ENCODE peak calls at places on chromosomes 6 and 20, in eight cellular contexts. One of them, this sample, is unnamed.

GRCh38 chr6:6960571-6961251 is 147.1 kb upstream of the RREB1 start:
- DNase-seq in AG04449: no peak
- DNase-seq in fibroblast of lung: no peak
- DNase-seq in lower lobe of right lung: no peak
- DNase-seq in body of pancreas: no peak
- DNase-seq in cardiac muscle cell: no peak
- DNase-seq in psoas muscle: no peak
- DNase-seq in Karpas-422: no peak
- DNase-seq in this sample: no peak

GRCh38 chr6:125802943-125803377 is 12.2 kb downstream of the NCOA7 start:
- DNase-seq in AG04449: no peak
- DNase-seq in fibroblast of lung: peak
- DNase-seq in lower lobe of right lung: no peak
- DNase-seq in body of pancreas: no peak
- DNase-seq in cardiac muscle cell: peak
- DNase-seq in psoas muscle: no peak
- DNase-seq in Karpas-422: no peak
- DNase-seq in this sample: no peak

GRCh38 chr6:28862077-28862476 is 61.7 kb downstream of the TRIM27 start:
- DNase-seq in AG04449: no peak
- DNase-seq in fibroblast of lung: no peak
- DNase-seq in lower lobe of right lung: no peak
- DNase-seq in body of pancreas: no peak
- DNase-seq in cardiac muscle cell: no peak
- DNase-seq in psoas muscle: no peak
- DNase-seq in Karpas-422: no peak
- DNase-seq in this sample: no peak

GRCh38 chr6:155466546-155466945 is 10.9 kb upstream of the NOX3 start:
- DNase-seq in AG04449: no peak
- DNase-seq in fibroblast of lung: no peak
- DNase-seq in lower lobe of right lung: no peak
- DNase-seq in body of pancreas: no peak
- DNase-seq in cardiac muscle cell: no peak
- DNase-seq in psoas muscle: no peak
- DNase-seq in Karpas-422: no peak
- DNase-seq in this sample: peak

GRCh38 chr6:30689022-30689865 is 1.5 kb downstream of the NRM start:
- DNase-seq in AG04449: no peak
- DNase-seq in fibroblast of lung: no peak
- DNase-seq in lower lobe of right lung: peak
- DNase-seq in body of pancreas: no peak
- DNase-seq in cardiac muscle cell: no peak
- DNase-seq in psoas muscle: no peak
- DNase-seq in Karpas-422: peak
- DNase-seq in this sample: no peak

GRCh38 chr20:63967330-63968135 is 2.2 kb downstream of the ZNF512B start:
- DNase-seq in AG04449: no peak
- DNase-seq in fibroblast of lung: no peak
- DNase-seq in lower lobe of right lung: peak
- DNase-seq in body of pancreas: no peak
- DNase-seq in cardiac muscle cell: no peak
- DNase-seq in psoas muscle: peak
- DNase-seq in Karpas-422: no peak
- DNase-seq in this sample: no peak

GRCh38 chr6:170056329-170056728 is 234.5 kb downstream of the DLL1 start:
- DNase-seq in AG04449: no peak
- DNase-seq in fibroblast of lung: no peak
- DNase-seq in lower lobe of right lung: no peak
- DNase-seq in body of pancreas: no peak
- DNase-seq in cardiac muscle cell: no peak
- DNase-seq in psoas muscle: no peak
- DNase-seq in Karpas-422: no peak
- DNase-seq in this sample: no peak

GRCh38 chr20:62338294-62338620 is 28.9 kb downstream of the LAMA5 start:
- DNase-seq in AG04449: no peak
- DNase-seq in fibroblast of lung: no peak
- DNase-seq in lower lobe of right lung: no peak
- DNase-seq in body of pancreas: no peak
- DNase-seq in cardiac muscle cell: no peak
- DNase-seq in psoas muscle: no peak
- DNase-seq in Karpas-422: no peak
- DNase-seq in this sample: no peak

GRCh38 chr20:35626386-35627001 is 10.9 kb downstream of the SPAG4 start:
- DNase-seq in AG04449: no peak
- DNase-seq in fibroblast of lung: no peak
- DNase-seq in lower lobe of right lung: no peak
- DNase-seq in body of pancreas: peak
- DNase-seq in cardiac muscle cell: no peak
- DNase-seq in psoas muscle: no peak
- DNase-seq in Karpas-422: no peak
- DNase-seq in this sample: no peak

GRCh38 chr6:108746411-108746810 is 101.8 kb upstream of the ARMC2 start:
- DNase-seq in AG04449: no peak
- DNase-seq in fibroblast of lung: no peak
- DNase-seq in lower lobe of right lung: no peak
- DNase-seq in body of pancreas: no peak
- DNase-seq in cardiac muscle cell: no peak
- DNase-seq in psoas muscle: no peak
- DNase-seq in Karpas-422: no peak
- DNase-seq in this sample: no peak

GRCh38 chr20:36950432-36951197 is 893 bp downstream of the SAMHD1 start:
- DNase-seq in AG04449: no peak
- DNase-seq in fibroblast of lung: peak
- DNase-seq in lower lobe of right lung: peak
- DNase-seq in body of pancreas: peak
- DNase-seq in cardiac muscle cell: peak
- DNase-seq in psoas muscle: no peak
- DNase-seq in Karpas-422: peak
- DNase-seq in this sample: no peak

GRCh38 chr6:37636112-37636511 is 61.6 kb downstream of the MDGA1 start:
- DNase-seq in AG04449: no peak
- DNase-seq in fibroblast of lung: no peak
- DNase-seq in lower lobe of right lung: no peak
- DNase-seq in body of pancreas: no peak
- DNase-seq in cardiac muscle cell: no peak
- DNase-seq in psoas muscle: peak
- DNase-seq in Karpas-422: no peak
- DNase-seq in this sample: no peak

GRCh38 chr20:63227260-63227659 is 8.4 kb upstream of the BIRC7 start:
- DNase-seq in AG04449: no peak
- DNase-seq in fibroblast of lung: no peak
- DNase-seq in lower lobe of right lung: no peak
- DNase-seq in body of pancreas: no peak
- DNase-seq in cardiac muscle cell: no peak
- DNase-seq in psoas muscle: no peak
- DNase-seq in Karpas-422: no peak
- DNase-seq in this sample: no peak

GRCh38 chr6:108565091-108565766 is 4.5 kb downstream of the FOXO3 start:
- DNase-seq in AG04449: no peak
- DNase-seq in fibroblast of lung: no peak
- DNase-seq in lower lobe of right lung: no peak
- DNase-seq in body of pancreas: no peak
- DNase-seq in cardiac muscle cell: no peak
- DNase-seq in psoas muscle: no peak
- DNase-seq in Karpas-422: peak
- DNase-seq in this sample: no peak

GRCh38 chr20:18058661-18059467 is 1.1 kb upstream of the OVOL2 start:
- DNase-seq in AG04449: no peak
- DNase-seq in fibroblast of lung: no peak
- DNase-seq in lower lobe of right lung: peak
- DNase-seq in body of pancreas: peak
- DNase-seq in cardiac muscle cell: no peak
- DNase-seq in psoas muscle: no peak
- DNase-seq in Karpas-422: no peak
- DNase-seq in this sample: no peak

GRCh38 chr6:133854167-133854632 is 34.7 kb upstream of the TCF21 start:
- DNase-seq in AG04449: no peak
- DNase-seq in fibroblast of lung: no peak
- DNase-seq in lower lobe of right lung: no peak
- DNase-seq in body of pancreas: no peak
- DNase-seq in cardiac muscle cell: no peak
- DNase-seq in psoas muscle: no peak
- DNase-seq in Karpas-422: no peak
- DNase-seq in this sample: no peak
- H3K4me3 ChIP-seq in AG04449: peak
- H3K4me3 ChIP-seq in fibroblast of lung: no peak
- H3K4me3 ChIP-seq in lower lobe of right lung: no peak
- H3K4me3 ChIP-seq in body of pancreas: no peak
- H3K4me3 ChIP-seq in cardiac muscle cell: peak
- H3K4me3 ChIP-seq in psoas muscle: no peak
- H3K4me3 ChIP-seq in Karpas-422: no peak
- H3K4me3 ChIP-seq in this sample: peak

GRCh38 chr6:158290040-158290439 is 22.2 kb upstream of the TULP4 start:
- DNase-seq in AG04449: no peak
- DNase-seq in fibroblast of lung: no peak
- DNase-seq in lower lobe of right lung: no peak
- DNase-seq in body of pancreas: no peak
- DNase-seq in cardiac muscle cell: no peak
- DNase-seq in psoas muscle: no peak
- DNase-seq in Karpas-422: peak
- DNase-seq in this sample: no peak

GRCh38 chr6:158284340-158285210 is 27.7 kb upstream of the TULP4 start:
- DNase-seq in AG04449: peak
- DNase-seq in fibroblast of lung: peak
- DNase-seq in lower lobe of right lung: no peak
- DNase-seq in body of pancreas: no peak
- DNase-seq in cardiac muscle cell: peak
- DNase-seq in psoas muscle: no peak
- DNase-seq in Karpas-422: no peak
- DNase-seq in this sample: peak

GRCh38 chr6:158285321-158285960 is 26.8 kb upstream of the TULP4 start:
- DNase-seq in AG04449: no peak
- DNase-seq in fibroblast of lung: peak
- DNase-seq in lower lobe of right lung: no peak
- DNase-seq in body of pancreas: no peak
- DNase-seq in cardiac muscle cell: peak
- DNase-seq in psoas muscle: no peak
- DNase-seq in Karpas-422: no peak
- DNase-seq in this sample: no peak

GRCh38 chr6:158286413-158286812 is 25.9 kb upstream of the TULP4 start:
- DNase-seq in AG04449: peak
- DNase-seq in fibroblast of lung: peak
- DNase-seq in lower lobe of right lung: no peak
- DNase-seq in body of pancreas: no peak
- DNase-seq in cardiac muscle cell: peak
- DNase-seq in psoas muscle: no peak
- DNase-seq in Karpas-422: no peak
- DNase-seq in this sample: no peak

DNA sequence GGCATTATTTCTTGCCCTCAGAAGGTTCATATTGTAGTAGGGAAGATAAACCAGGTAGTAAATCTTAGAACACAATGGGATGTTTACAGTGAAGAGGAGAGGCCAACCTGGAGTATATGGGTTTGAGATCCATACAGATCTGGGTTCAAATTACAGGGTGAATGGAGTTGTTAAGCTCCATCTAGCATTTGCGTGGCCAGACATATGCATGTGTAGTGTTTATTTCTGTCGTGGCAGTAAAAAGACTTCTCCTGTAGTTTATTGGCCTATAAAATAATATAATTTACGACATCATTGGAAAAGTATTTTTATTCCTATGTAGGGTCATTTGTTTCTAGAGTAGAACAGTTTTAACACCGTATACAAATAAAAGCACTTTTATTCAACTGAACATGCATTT is 25.2 kb upstream of the TULP4 start:
- DNase-seq in AG04449: no peak
- DNase-seq in fibroblast of lung: no peak
- DNase-seq in lower lobe of right lung: no peak
- DNase-seq in body of pancreas: no peak
- DNase-seq in cardiac muscle cell: no peak
- DNase-seq in psoas muscle: no peak
- DNase-seq in Karpas-422: no peak
- DNase-seq in this sample: no peak
- H3K4me3 ChIP-seq in AG04449: no peak
- H3K4me3 ChIP-seq in fibroblast of lung: no peak
- H3K4me3 ChIP-seq in lower lobe of right lung: no peak
- H3K4me3 ChIP-seq in body of pancreas: no peak
- H3K4me3 ChIP-seq in cardiac muscle cell: no peak
- H3K4me3 ChIP-seq in psoas muscle: no peak
- H3K4me3 ChIP-seq in Karpas-422: no peak
- H3K4me3 ChIP-seq in this sample: no peak

DNA sequence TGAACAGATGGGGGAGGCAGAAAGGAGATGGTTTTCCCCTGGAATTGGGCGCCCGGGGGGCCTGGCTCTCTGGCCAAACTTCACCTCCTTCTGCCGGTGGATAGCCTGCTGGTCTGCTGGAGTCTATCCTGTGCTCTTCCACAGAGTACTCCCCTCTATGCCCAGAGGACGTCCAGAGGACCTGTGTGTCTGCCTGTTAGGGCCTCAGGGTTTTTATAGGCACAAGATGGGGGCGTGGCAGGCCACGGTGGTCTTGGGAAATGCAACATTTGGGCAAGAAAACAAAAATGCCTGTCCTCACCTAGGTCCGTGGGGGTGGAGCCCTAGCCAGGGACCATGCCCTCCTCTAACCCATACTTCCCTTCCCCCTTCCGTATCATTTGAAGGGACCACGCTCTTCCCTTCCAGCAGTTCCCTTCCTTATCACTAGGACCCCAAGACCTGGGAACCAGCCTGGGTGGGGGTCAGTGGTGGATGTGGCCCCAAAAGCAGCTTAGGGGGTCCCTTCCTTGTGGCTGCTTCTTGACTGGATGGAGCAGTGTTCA is 53.6 kb upstream of the ZNF337 start:
- DNase-seq in AG04449: no peak
- DNase-seq in fibroblast of lung: no peak
- DNase-seq in lower lobe of right lung: no peak
- DNase-seq in body of pancreas: no peak
- DNase-seq in cardiac muscle cell: no peak
- DNase-seq in psoas muscle: no peak
- DNase-seq in Karpas-422: peak
- DNase-seq in this sample: no peak
- H3K4me3 ChIP-seq in AG04449: peak
- H3K4me3 ChIP-seq in fibroblast of lung: peak
- H3K4me3 ChIP-seq in lower lobe of right lung: peak
- H3K4me3 ChIP-seq in body of pancreas: no peak
- H3K4me3 ChIP-seq in cardiac muscle cell: no peak
- H3K4me3 ChIP-seq in psoas muscle: peak
- H3K4me3 ChIP-seq in Karpas-422: peak
- H3K4me3 ChIP-seq in this sample: peak

DNA sequence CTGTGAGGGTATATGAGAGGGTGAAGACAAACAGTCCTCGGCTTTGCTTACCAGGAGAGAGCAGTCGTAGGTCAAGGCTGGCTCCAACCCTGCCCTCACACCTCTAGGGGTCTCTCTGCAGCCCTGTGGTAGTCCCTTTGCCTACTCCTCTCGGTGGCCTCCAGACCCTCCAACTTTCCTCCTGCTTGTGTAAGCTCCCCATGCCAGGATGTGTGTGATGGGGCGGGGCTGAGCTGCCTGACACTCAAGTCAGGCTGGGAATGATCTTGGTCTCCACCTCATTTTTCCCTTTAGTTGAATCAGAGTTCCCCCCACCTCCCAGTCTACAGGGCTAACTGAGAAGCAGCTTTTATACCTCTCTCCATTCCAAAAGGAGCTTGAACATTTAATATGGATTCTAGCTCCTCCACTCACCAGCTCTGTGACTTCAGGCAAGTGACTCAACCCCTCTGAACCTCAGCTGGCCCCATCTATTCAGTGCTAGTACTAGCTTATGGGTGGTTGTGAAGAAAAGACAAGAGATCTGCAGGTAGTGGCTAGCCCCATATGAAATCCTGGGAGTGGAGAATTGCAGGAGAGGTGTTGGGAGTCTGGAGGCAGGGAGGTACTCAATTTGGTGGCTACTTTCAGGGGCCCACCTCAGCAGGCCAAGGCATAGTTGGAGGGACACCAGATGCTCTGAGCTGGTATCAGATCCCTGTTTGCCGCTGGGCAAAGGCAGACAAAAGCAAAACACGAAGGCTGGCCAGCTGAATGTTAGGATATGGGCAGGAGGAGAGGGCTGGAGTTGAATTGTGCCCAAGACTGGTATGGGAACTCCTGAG is 971 bp downstream of the SLC29A1 start:
- DNase-seq in AG04449: no peak
- DNase-seq in fibroblast of lung: no peak
- DNase-seq in lower lobe of right lung: no peak
- DNase-seq in body of pancreas: no peak
- DNase-seq in cardiac muscle cell: peak
- DNase-seq in psoas muscle: no peak
- DNase-seq in Karpas-422: peak
- DNase-seq in this sample: no peak
- H3K4me3 ChIP-seq in AG04449: peak
- H3K4me3 ChIP-seq in fibroblast of lung: peak
- H3K4me3 ChIP-seq in lower lobe of right lung: peak
- H3K4me3 ChIP-seq in body of pancreas: no peak
- H3K4me3 ChIP-seq in cardiac muscle cell: peak
- H3K4me3 ChIP-seq in psoas muscle: peak
- H3K4me3 ChIP-seq in Karpas-422: peak
- H3K4me3 ChIP-seq in this sample: peak

This sample was measured in skeletal muscle cell.